ENCODE peak calls at places on chromosomes 3 and 15, in four cellular contexts. One of them, this sample, is unnamed.

GRCh38 chr3:21055015-21055414 is 696.0 kb downstream of the ZNF385D start:
- DNase-seq in pancreas: no peak
- DNase-seq in stimulated activated effector memory CD8-positive, alpha-beta T cell treated with anti-CD3 and anti-CD28 coated beads, Interleukin-12 subunit alpha, Interleukin-12 subunit beta, amount 100 ng/mL, for 72 hours: no peak
- DNase-seq in activated effector memory CD4-positive, alpha-beta T cell treated with anti-CD3 and anti-CD28 coated beads, Interleukin-2, amount 50 U/mL, for 16 hours: no peak
- DNase-seq in this sample: no peak

GRCh38 chr3:45613781-45614180 is 19.2 kb downstream of the LIMD1 start:
- DNase-seq in pancreas: no peak
- DNase-seq in stimulated activated effector memory CD8-positive, alpha-beta T cell treated with anti-CD3 and anti-CD28 coated beads, Interleukin-12 subunit alpha, Interleukin-12 subunit beta, amount 100 ng/mL, for 72 hours: no peak
- DNase-seq in activated effector memory CD4-positive, alpha-beta T cell treated with anti-CD3 and anti-CD28 coated beads, Interleukin-2, amount 50 U/mL, for 16 hours: no peak
- DNase-seq in this sample: no peak

GRCh38 chr3:81643721-81644120 is 117.7 kb downstream of the GBE1 start:
- DNase-seq in pancreas: no peak
- DNase-seq in stimulated activated effector memory CD8-positive, alpha-beta T cell treated with anti-CD3 and anti-CD28 coated beads, Interleukin-12 subunit alpha, Interleukin-12 subunit beta, amount 100 ng/mL, for 72 hours: no peak
- DNase-seq in activated effector memory CD4-positive, alpha-beta T cell treated with anti-CD3 and anti-CD28 coated beads, Interleukin-2, amount 50 U/mL, for 16 hours: no peak
- DNase-seq in this sample: no peak

GRCh38 chr3:119357190-119357589 is 63.0 kb downstream of the ARHGAP31 start:
- DNase-seq in pancreas: no peak
- DNase-seq in stimulated activated effector memory CD8-positive, alpha-beta T cell treated with anti-CD3 and anti-CD28 coated beads, Interleukin-12 subunit alpha, Interleukin-12 subunit beta, amount 100 ng/mL, for 72 hours: no peak
- DNase-seq in activated effector memory CD4-positive, alpha-beta T cell treated with anti-CD3 and anti-CD28 coated beads, Interleukin-2, amount 50 U/mL, for 16 hours: no peak
- DNase-seq in this sample: no peak

GRCh38 chr3:122021811-122022401 is at the start of gene ILDR1:
- DNase-seq in pancreas: peak; percentile 77
- DNase-seq in stimulated activated effector memory CD8-positive, alpha-beta T cell treated with anti-CD3 and anti-CD28 coated beads, Interleukin-12 subunit alpha, Interleukin-12 subunit beta, amount 100 ng/mL, for 72 hours: peak; percentile 46
- DNase-seq in activated effector memory CD4-positive, alpha-beta T cell treated with anti-CD3 and anti-CD28 coated beads, Interleukin-2, amount 50 U/mL, for 16 hours: no peak
- DNase-seq in this sample: peak; percentile 72

GRCh38 chr3:196241704-196242103 is 25.4 kb downstream of the SLC51A start:
- DNase-seq in pancreas: no peak
- DNase-seq in stimulated activated effector memory CD8-positive, alpha-beta T cell treated with anti-CD3 and anti-CD28 coated beads, Interleukin-12 subunit alpha, Interleukin-12 subunit beta, amount 100 ng/mL, for 72 hours: no peak
- DNase-seq in activated effector memory CD4-positive, alpha-beta T cell treated with anti-CD3 and anti-CD28 coated beads, Interleukin-2, amount 50 U/mL, for 16 hours: no peak
- DNase-seq in this sample: no peak

GRCh38 chr3:76872999-76873398 is 166.9 kb upstream of the ROBO2 start:
- DNase-seq in pancreas: no peak
- DNase-seq in stimulated activated effector memory CD8-positive, alpha-beta T cell treated with anti-CD3 and anti-CD28 coated beads, Interleukin-12 subunit alpha, Interleukin-12 subunit beta, amount 100 ng/mL, for 72 hours: no peak
- DNase-seq in activated effector memory CD4-positive, alpha-beta T cell treated with anti-CD3 and anti-CD28 coated beads, Interleukin-2, amount 50 U/mL, for 16 hours: no peak
- DNase-seq in this sample: no peak

GRCh38 chr3:141373768-141374526 is 5.6 kb downstream of the ZBTB38 start:
- DNase-seq in pancreas: no peak
- DNase-seq in stimulated activated effector memory CD8-positive, alpha-beta T cell treated with anti-CD3 and anti-CD28 coated beads, Interleukin-12 subunit alpha, Interleukin-12 subunit beta, amount 100 ng/mL, for 72 hours: no peak
- DNase-seq in activated effector memory CD4-positive, alpha-beta T cell treated with anti-CD3 and anti-CD28 coated beads, Interleukin-2, amount 50 U/mL, for 16 hours: no peak
- DNase-seq in this sample: no peak

GRCh38 chr15:75647370-75648155 is at the start of gene SNX33:
- DNase-seq in pancreas: peak; percentile 87
- DNase-seq in stimulated activated effector memory CD8-positive, alpha-beta T cell treated with anti-CD3 and anti-CD28 coated beads, Interleukin-12 subunit alpha, Interleukin-12 subunit beta, amount 100 ng/mL, for 72 hours: peak; percentile 82
- DNase-seq in activated effector memory CD4-positive, alpha-beta T cell treated with anti-CD3 and anti-CD28 coated beads, Interleukin-2, amount 50 U/mL, for 16 hours: peak; percentile 86
- DNase-seq in this sample: peak; percentile 79